ENCODE peak calls at places on chromosome 5, in seven cellular contexts. L is fibroblast of pulmonary artery, S is A549, K is left ventricle myocardium inferior, Y is neural crest cell, O is thyroid gland, F is psoas muscle. V is an unnamed sample.

GRCh38 chr5:5092149-5092548 is 48.0 kb upstream of the ADAMTS16 start:
- DNase-seq in L (no peak), O (no peak), Y (no peak), F (no peak), K (no peak), S (no peak), V (no peak)

GRCh38 chr5:108661590-108662219 is 86.0 kb upstream of the FER start:
- DNase-seq in O (no peak), F (no peak), L (peak; percentile 60), K (no peak), S (peak; percentile 32), Y (no peak), V (no peak)

GRCh38 chr5:123528059-123528458 is 16.1 kb downstream of the CSNK1G3 start:
- DNase-seq in O (no peak), Y (no peak), S (no peak), L (no peak), K (no peak), F (no peak), V (no peak)

GRCh38 chr5:36217591-36217990 is 24.1 kb downstream of the NADK2 start:
- DNase-seq in L (no peak), S (no peak), O (no peak), K (no peak), F (no peak), Y (no peak), V (no peak)

GRCh38 chr5:33336911-33337620 is 103.7 kb upstream of the TARS1 start:
- DNase-seq in O (no peak), L (peak; percentile 61), F (no peak), Y (no peak), S (no peak), K (no peak), V (no peak)

GRCh38 chr5:73031839-73032238 is 76.0 kb downstream of the FCHO2 start:
- DNase-seq in L (peak; percentile 83), F (peak; percentile 65), O (peak; percentile 94), Y (no peak), S (no peak), K (no peak), V (no peak)

GRCh38 chr5:108381034-108381954 is 604 bp downstream of the FBXL17 start:
- DNase-seq in Y (peak; percentile 36), F (peak; percentile 88), O (peak; percentile 78), L (peak; percentile 68), S (peak; percentile 68), K (peak; percentile 85), V (peak; percentile 63)

GRCh38 chr5:6236858-6237481 is 141.4 kb downstream of the MED10 start:
- DNase-seq in O (no peak), Y (no peak), K (no peak), L (no peak), S (no peak), F (no peak), V (no peak)

GRCh38 chr5:66498791-66499207 is 97.4 kb upstream of the MAST4 start:
- DNase-seq in Y (no peak), K (no peak), S (peak; percentile 11), L (peak; percentile 60), O (peak; percentile 13), F (no peak), V (no peak)

GRCh38 chr5:178642351-178642909 is 15.6 kb upstream of the CLK4 start:
- DNase-seq in K (no peak), S (no peak), Y (no peak), O (no peak), L (peak; percentile 99), F (no peak), V (no peak)

GRCh38 chr5:172902497-172903472 is 56.4 kb upstream of the RPL26L1 start:
- DNase-seq in L (peak; percentile 94), K (peak; percentile 81), F (peak; percentile 89), Y (peak; percentile 24), S (peak; percentile 99), O (peak; percentile 98), V (peak; percentile 55)

GRCh38 chr5:178196413-178196812 is 7.9 kb upstream of the HNRNPAB start:
- DNase-seq in K (no peak), Y (no peak), L (no peak), O (no peak), F (no peak), S (no peak), V (no peak)

GRCh38 chr5:3607541-3608147 is 12.0 kb downstream of the IRX1 start:
- DNase-seq in F (no peak), L (no peak), K (no peak), S (no peak), O (no peak), Y (no peak), V (no peak)

DNA sequence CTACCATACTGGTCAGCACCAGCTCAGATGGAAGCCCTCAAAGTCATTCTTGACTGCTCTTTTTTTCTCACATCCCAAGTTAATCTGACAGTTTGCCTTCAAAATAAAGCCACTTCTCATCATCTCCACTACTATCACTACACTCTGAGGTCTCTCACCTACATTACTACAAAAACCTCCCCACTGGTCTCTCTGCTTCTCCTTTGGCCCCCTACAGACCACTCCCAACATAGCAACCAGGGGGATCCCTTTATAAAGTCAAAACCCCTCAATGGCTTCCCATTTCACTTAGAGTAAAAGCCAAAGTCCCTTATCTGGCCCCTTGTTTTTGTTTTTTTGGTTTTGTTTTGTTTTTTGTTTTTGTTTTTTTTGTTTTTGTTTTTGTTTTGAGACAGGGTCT is 4.6 kb downstream of the ARAP3 start:
- DNase-seq in S (no peak), Y (peak; percentile 38), K (no peak), O (no peak), L (no peak), F (no peak), V (peak; percentile 53)
- TF ChIP-seq CTCF in S (no peak), Y (peak; percentile 53), K (no peak), O (no peak), L (peak; percentile 24), F (no peak), V (peak; percentile 66)

DNA sequence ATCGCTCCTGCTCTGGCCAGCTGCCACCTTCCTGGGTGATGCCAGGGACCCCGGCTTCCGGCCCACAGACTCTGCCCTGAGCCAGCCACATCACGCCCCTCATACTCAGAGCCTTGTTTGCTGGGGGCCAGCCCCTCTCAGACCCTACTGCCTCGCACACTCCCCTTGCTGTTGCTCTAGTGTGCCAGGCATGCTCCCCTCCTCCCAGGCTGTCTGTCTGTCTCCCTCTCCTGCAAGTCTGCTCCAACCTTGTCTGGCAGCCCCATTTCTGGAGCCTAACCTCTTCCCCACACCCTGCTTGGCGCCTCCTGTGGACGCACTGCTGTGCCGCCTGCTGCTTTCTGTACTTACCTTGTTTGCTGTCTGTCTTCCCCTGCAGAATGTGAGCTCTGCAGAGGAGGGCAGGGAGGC is 184.7 kb downstream of the HSPA4 start:
- DNase-seq in L (no peak), F (no peak), S (no peak), K (no peak), Y (no peak), O (no peak), V (no peak)
- TF ChIP-seq CTCF in L (no peak), F (no peak), S (no peak), K (no peak), Y (no peak), O (no peak), V (no peak)

DNA sequence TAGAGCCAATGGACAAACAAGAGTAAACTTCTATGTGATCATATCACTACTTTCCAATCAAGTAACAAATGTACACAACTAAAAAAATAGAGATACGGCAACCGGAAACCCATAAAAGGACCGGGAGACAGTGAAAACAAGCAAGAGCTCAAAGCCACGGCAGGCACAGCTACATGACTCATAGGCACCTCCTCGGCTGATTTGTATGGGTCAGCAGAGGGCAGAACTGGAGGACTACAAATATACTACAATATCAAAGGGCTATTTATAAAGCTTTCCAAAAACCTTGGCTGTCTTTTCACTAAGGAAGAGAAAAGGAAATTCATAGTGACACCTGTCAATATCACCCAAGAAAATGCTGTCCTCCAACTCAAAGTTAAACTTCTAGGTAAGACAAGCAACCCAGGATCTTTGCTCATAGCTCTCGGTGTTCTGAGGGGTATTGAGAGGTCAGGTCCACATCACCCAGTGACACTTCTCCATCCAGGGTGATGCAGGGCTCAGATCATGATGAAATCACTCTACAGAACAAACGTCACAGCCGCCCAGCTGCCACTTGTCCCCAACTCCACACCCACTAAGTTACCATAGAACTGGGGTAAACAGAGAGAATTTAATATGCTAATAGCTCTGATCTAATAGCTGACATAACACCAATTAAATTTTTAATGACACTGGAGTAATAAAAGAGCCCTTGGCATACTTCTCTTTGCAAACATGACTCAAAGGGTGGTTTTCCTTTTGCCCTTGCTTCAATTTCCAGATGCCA is 41.3 kb downstream of the PFDN1 start:
- DNase-seq in S (peak; percentile 83), F (peak; percentile 82), Y (no peak), L (peak; percentile 86), O (peak; percentile 82), K (peak; percentile 69), V (no peak)
- TF ChIP-seq CTCF in S (no peak), F (no peak), Y (no peak), L (peak; percentile 18), O (no peak), K (peak; percentile 20), V (no peak)

GRCh38 chr5:115841382-115842088 is at the start of the genes AP3S1 and ATG12:
- DNase-seq in Y (peak; percentile 77), S (peak; percentile 95), K (peak; percentile 90), O (peak; percentile 92), F (peak; percentile 95), L (peak; percentile 93), V (peak; percentile 89)

GRCh38 chr5:115842952-115843351 is 1.2 kb downstream of the AP3S1 start:
- DNase-seq in Y (no peak), L (no peak), O (no peak), K (no peak), S (no peak), F (no peak), V (no peak)

GRCh38 chr5:115840825-115841224 is 540 bp downstream of the ATG12 start:
- DNase-seq in F (no peak), Y (no peak), L (no peak), K (no peak), O (no peak), S (no peak), V (no peak)

GRCh38 chr5:115843444-115844130 is 1.9 kb downstream of the AP3S1 start:
- DNase-seq in K (no peak), O (no peak), Y (no peak), S (no peak), L (no peak), F (no peak), V (no peak)

GRCh38 chr5:115842089-115842881 is 550 bp downstream of the AP3S1 start:
- DNase-seq in F (no peak), L (peak; percentile 63), S (peak; percentile 79), Y (peak; percentile 71), O (peak; percentile 75), K (no peak), V (peak; percentile 75)
- TF ChIP-seq CTCF in F (peak; percentile 24), L (no peak), S (peak; percentile 28), Y (peak; percentile 35), O (no peak), K (peak; percentile 41), V (no peak)

GRCh38 chr5:54243483-54244080 is 66.8 kb downstream of the ARL15 start:
- DNase-seq in O (peak; percentile 33), S (peak; percentile 52), F (no peak), Y (peak; percentile 30), L (peak; percentile 64), K (no peak), V (peak; percentile 47)
- TF ChIP-seq CTCF in O (peak; percentile 49), S (peak; percentile 84), F (peak; percentile 51), Y (peak; percentile 89), L (peak; percentile 79), K (peak; percentile 72), V (peak; percentile 91)

V was measured in endothelial cell.